ENCODE peak calls at places on chromosomes 5 and 9, in seven cellular contexts. Z is lower leg skin, P is colonic mucosa, F is cardiac muscle cell, L is AG04449, A is skeletal muscle cell, E is mesendoderm. O is an unnamed sample.

GRCh38 chr5:161846731-161847130 is 1.2 kb upstream of the GABRA1 start:
- DNase-seq in Z (no peak), P (no peak), F (peak), L (no peak), A (no peak), E (peak), O (no peak)

GRCh38 chr9:131656356-131657030 is 83.4 kb downstream of the RAPGEF1 start:
- DNase-seq in Z (peak), P (peak), F (no peak), L (no peak), A (no peak), E (no peak), O (no peak)

GRCh38 chr9:127968046-127968445 is 12.7 kb downstream of the EEIG1 start:
- DNase-seq in Z (no peak), P (peak), F (no peak), L (no peak), A (no peak), E (peak), O (no peak)

GRCh38 chr9:97237311-97237786 is 70.1 kb upstream of the CCDC180 start:
- DNase-seq in Z (no peak), P (no peak), F (no peak), L (no peak), A (no peak), E (peak), O (no peak)

GRCh38 chr9:135874859-135875258 is 32.5 kb downstream of the CAMSAP1 start:
- DNase-seq in Z (no peak), P (no peak), F (no peak), L (no peak), A (no peak), E (no peak), O (no peak)

GRCh38 chr9:133589454-133590227 is 19.5 kb downstream of the FAM163B start:
- DNase-seq in Z (no peak), P (no peak), F (no peak), L (no peak), A (no peak), E (peak), O (no peak)

GRCh38 chr5:142385194-142385593 is 60.4 kb upstream of the SPRY4 start:
- DNase-seq in Z (no peak), P (no peak), F (no peak), L (peak), A (peak), E (no peak), O (no peak)

GRCh38 chr5:115068239-115069086 is 101.2 kb downstream of the TRIM36 start:
- DNase-seq in Z (no peak), P (no peak), F (no peak), L (no peak), A (no peak), E (peak), O (no peak)

GRCh38 chr9:116951588-116952433 is 264.7 kb downstream of the TRIM32 start:
- DNase-seq in Z (no peak), P (no peak), F (no peak), L (peak), A (peak), E (no peak), O (no peak)

GRCh38 chr5:143017992-143018391 is 247.8 kb downstream of the ARHGAP26 start:
- DNase-seq in Z (no peak), P (no peak), F (no peak), L (no peak), A (no peak), E (no peak), O (no peak)

GRCh38 chr5:482021-482420 is 39.0 kb downstream of the EXOC3 start:
- DNase-seq in Z (no peak), P (no peak), F (no peak), L (no peak), A (no peak), E (no peak), O (no peak)

GRCh38 chr5:91500758-91501157 is 117.6 kb upstream of the ARRDC3 start:
- DNase-seq in Z (no peak), P (no peak), F (no peak), L (no peak), A (no peak), E (no peak), O (no peak)

DNA sequence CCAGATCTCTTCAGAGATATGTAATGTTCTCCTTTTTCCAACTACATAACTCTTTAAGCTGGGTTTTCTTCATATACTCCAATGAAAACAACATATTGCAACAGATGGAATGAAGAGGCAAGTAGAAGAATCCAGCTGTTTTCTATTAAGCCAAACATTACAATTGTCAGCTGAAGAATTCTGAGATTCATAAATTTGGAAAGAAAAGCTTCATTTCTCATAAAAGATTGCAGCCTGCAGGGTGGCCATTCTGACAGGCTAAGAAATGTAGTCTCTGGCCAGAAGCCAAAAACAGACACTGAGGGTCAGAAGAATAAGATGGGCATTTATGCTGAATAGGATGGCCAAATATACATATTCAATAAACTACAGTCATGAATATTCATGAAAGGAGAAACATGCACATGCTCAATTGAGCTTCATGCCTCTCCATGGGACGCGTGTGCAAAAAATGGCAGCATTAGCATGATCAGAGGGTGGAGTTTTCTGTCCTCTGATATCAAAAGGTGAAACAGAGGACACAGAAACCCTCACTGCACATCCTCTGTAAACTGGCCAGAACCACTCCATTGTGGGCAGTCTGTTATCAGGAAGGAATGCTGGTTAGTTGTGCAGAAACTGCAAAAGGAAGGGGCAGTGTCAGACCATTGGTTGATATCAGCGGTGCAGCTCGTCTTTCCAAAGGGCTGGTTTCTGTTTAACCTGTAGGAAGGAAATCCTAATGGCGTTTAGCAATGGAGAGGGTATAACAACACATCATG is 50.2 kb downstream of the FXN start:
- DNase-seq in Z (no peak), P (no peak), F (no peak), L (no peak), A (peak), E (peak), O (no peak)
- H3K4me3 ChIP-seq in Z (no peak), P (no peak), F (no peak), L (no peak), A (no peak), E (no peak), O (no peak)

DNA sequence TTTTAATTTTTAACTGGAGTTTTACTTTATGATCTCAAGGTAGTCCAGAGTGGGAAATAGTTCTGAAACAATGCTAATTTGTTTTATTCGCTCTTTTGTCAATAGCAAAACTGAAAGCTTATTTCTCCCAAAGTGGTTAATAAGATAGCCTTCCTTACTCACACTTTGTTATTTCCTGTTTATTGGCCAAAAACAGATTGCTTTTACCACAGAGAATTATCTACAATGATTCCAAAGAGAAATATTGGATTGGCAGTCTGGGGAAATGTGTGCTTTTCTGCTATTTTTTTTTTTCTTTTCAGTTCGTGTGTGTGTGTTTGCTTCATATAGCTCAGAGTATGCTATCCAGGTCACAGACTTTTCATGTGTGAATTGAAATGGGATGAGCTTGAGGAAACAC is 756.7 kb upstream of the RGMB start:
- DNase-seq in Z (no peak), P (no peak), F (no peak), L (no peak), A (no peak), E (no peak), O (no peak)
- H3K4me3 ChIP-seq in Z (no peak), P (no peak), F (no peak), L (no peak), A (no peak), E (no peak), O (no peak)

GRCh38 chr5:52856564-52856963 is 68.8 kb downstream of the ITGA1 start:
- DNase-seq in Z (no peak), P (no peak), F (no peak), L (no peak), A (no peak), E (no peak), O (no peak)
- H3K4me3 ChIP-seq in Z (no peak), P (no peak), F (no peak), L (no peak), A (no peak), E (no peak), O (no peak)

DNA sequence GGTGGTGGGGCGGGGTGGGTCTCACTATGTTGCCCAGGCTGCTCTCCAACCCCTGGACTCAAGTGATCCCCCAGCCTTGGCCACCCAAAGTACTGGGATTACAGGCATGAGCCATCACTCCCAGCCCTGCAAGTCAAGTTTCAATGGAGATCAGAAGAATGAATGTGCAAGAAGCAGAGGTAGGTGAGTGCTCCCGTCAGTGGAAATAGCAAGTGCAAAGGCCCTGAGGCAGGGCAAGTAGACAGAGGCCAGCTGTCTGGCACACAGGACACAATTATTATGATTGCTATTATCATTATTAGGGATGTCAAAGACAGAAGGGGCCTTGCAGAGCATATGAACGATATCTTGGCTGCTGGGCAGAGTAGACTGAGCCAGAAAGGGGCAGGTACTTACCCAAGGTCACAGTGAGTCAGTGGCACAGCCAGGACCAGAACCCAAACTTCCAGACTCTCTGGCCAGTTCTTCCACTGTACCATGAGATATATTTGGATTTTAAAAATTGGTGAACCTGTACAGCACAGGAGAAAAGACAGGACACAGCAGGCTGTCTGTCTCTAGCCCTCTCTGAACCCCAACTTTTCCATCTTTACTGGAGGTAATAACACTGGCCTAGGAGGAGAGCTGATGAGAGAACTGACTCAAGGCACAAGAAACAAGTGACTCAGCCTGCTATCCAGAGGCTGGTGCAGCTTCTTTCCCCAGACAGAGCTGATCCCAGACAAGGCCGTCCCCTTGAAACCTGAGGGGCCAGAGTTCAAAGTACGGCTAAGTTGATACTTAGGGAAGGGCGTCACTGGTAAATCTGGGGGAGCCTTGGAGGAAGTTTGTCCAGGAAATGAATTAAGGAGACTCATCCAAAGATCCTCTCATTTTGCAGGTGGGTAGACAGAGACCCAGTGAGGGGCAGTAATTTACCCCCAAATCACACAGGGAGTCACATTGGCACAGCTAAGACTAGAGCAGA is 1.4 kb downstream of the HDHD3 start:
- DNase-seq in Z (no peak), P (peak), F (no peak), L (no peak), A (no peak), E (no peak), O (no peak)
- H3K4me3 ChIP-seq in Z (no peak), P (peak), F (no peak), L (no peak), A (peak), E (no peak), O (peak)

DNA sequence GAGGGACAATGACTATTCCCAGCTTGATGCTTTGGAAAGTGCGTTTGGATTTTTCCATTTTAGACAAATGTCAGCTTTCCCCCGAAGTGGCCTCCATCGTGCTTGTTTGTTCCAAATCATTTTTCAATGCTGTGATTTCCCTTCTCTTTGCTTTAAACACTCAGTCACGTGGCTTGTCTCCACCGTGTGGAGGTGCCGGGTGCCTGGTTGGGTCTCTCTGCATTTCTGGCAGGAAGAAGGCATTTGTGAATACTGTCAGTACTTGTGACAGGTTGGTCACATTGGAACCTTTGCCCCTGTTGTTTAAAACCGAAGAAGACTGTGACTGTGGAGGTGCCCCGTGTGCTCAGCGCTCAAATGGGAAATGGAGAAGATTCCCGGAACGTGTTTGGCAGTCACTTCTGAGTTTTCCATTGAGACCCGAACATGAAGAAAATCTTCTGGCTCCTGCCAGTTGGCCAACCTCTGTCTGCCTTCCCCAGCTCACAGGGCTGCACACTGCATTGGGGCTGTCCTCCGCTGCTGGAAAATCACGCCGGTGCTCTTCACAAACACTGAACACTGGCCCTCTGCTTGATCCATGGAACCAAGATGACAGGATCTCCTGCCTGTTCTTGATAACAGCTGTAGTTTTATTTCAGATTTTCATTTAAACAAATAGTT is 74.6 kb downstream of the LMNB1 start:
- DNase-seq in Z (no peak), P (no peak), F (no peak), L (no peak), A (no peak), E (no peak), O (no peak)
- H3K4me3 ChIP-seq in Z (no peak), P (no peak), F (no peak), L (no peak), A (no peak), E (no peak), O (peak)

DNA sequence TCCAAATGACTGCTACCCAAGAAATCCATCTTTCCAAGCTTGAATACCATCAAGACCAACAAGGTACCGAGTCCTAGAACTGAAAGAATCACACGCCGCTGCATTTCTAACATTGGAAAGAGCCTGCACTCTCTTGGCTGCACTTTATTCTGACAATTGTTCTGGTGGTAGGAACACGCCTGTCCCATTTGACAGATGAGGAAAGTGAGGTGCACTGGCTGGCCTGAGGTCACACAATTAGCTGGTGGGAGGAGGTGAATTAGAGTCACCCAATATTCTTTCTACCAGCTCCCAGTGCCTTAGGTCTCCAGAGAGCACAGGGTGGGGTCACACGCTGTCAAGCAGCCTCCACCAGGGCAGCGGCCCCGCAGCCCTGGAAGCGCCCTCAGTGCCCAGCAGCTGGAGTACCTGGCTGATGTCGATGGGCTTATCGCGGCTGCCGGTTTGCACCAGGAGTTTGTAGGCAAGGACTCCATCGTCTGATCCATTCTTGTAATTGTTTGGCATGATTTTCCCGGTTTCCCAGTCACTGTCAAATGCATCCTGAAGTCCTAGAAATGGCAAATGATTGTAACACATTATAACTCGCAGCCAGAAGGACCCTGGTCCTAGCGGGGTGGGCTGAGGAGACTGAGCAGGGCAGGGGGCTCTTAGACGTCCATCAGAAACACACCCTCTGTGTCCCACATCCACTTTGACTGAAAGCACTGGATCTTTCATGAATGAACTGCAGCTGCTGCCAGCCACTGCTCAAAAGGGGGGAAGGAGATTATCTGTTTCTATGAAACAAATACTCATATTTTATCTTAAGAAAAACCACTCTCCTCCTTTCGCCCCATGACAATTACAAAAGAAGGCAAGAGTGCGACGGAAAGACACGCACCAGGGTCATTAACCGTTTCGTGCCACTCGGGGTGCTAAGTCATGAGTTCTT is 55.1 kb downstream of the PTCH1 start:
- DNase-seq in Z (no peak), P (no peak), F (no peak), L (no peak), A (no peak), E (no peak), O (no peak)
- H3K4me3 ChIP-seq in Z (no peak), P (no peak), F (peak), L (no peak), A (peak), E (no peak), O (no peak)

DNA sequence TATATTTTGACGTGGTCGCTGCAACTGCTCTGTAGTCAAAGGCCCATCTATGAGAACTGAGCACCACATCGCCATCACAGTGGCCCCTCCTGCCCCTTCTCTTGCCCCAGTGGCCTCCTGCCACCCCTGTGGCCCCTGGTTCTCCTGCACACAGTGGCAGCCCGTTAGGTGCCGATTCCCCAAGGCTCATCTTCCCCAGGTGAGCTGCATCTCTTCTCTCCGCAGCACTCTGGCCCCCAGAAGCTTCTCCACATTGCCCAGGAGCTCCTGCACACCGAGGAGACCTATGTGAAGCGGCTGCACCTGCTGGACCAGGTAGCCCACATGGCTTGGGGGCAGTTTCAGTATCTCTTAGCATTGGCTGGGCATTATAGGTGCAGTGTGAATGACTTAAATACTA is 55.4 kb downstream of the FGD3 start:
- DNase-seq in Z (no peak), P (no peak), F (no peak), L (no peak), A (no peak), E (no peak), O (no peak)
- H3K4me3 ChIP-seq in Z (no peak), P (no peak), F (no peak), L (no peak), A (no peak), E (no peak), O (no peak)

O was measured in coronary artery.